ENCODE peak calls at places on chromosomes 4 and X, in six cellular contexts. L, U, V, G, T and X are unnamed samples.

GRCh38 chrX:71941145-71941544 is 30.5 kb downstream of the NHSL2 start:
- DNase-seq in G (no peak), V (no peak), T (no peak), L (no peak), U (no peak), X (no peak)

GRCh38 chr4:182775075-182775474 is 142.1 kb downstream of the DCTD start:
- DNase-seq in V (no peak), U (no peak), T (no peak), L (no peak), G (no peak), X (no peak)

GRCh38 chr4:189022441-189023035 is 883.3 kb downstream of the TRIML1 start:
- DNase-seq in L (no peak), T (no peak), V (no peak), G (no peak), U (no peak), X (peak)

GRCh38 chr4:6647582-6648230 is 7.2 kb downstream of the MRFAP1 start:
- DNase-seq in L (no peak), T (no peak), U (no peak), G (no peak), V (no peak), X (no peak)

GRCh38 chr4:79211490-79211889 is 114.4 kb downstream of the NAA11 start:
- DNase-seq in T (no peak), L (no peak), G (no peak), V (no peak), U (no peak), X (no peak)

GRCh38 chr4:176063718-176064117 is 1.9 kb upstream of the WDR17 start:
- DNase-seq in U (no peak), T (no peak), G (no peak), L (no peak), V (no peak), X (no peak)

GRCh38 chr4:175536852-175537453 is 275.1 kb downstream of the GPM6A start:
- DNase-seq in T (no peak), L (no peak), U (no peak), V (no peak), G (peak), X (peak)

GRCh38 chr4:185082549-185082948 is 60.5 kb upstream of the SLC25A4 start:
- DNase-seq in U (no peak), G (no peak), T (no peak), V (no peak), L (no peak), X (no peak)

GRCh38 chrX:124256209-124256608 is 76.3 kb upstream of the TEX13D start:
- DNase-seq in U (no peak), V (no peak), G (peak), T (no peak), L (no peak), X (peak)

GRCh38 chr4:65599335-65599734 is 71.0 kb downstream of the EPHA5 start:
- DNase-seq in G (peak), U (no peak), V (no peak), T (no peak), L (no peak), X (peak)

GRCh38 chr4:177369372-177369771 is 59.7 kb downstream of the NEIL3 start:
- DNase-seq in G (peak), V (no peak), L (no peak), T (no peak), U (no peak), X (peak)

GRCh38 chr4:89752932-89753598 is 83.9 kb downstream of the SNCA start:
- DNase-seq in G (peak), L (no peak), U (no peak), T (no peak), V (no peak), X (peak)

DNA sequence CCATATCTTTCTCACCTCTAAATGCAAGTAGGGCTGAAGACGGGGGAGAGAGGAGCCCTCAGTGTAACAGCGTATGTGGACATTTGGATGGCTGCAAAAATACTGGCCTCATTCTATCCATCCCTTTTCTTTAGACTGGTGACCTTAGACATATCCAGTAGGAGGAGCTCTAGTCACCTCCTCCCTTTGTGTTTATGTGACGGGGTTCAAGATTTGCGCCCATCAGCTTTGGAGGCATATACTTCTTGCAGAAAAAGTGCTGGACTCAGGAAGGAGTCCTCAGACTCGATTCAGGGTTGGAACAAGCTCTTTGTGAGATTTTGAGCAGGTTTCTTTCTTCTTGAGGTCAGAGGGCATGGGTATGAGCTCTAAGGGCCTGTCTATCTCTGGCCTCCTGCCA is 86.2 kb downstream of the MAMLD1 start:
- DNase-seq in V (no peak), L (no peak), G (no peak), T (no peak), U (no peak), X (no peak)
- TF ChIP-seq CTCF in V (no peak), L (no peak), G (no peak), T (no peak), U (peak), X (peak)

DNA sequence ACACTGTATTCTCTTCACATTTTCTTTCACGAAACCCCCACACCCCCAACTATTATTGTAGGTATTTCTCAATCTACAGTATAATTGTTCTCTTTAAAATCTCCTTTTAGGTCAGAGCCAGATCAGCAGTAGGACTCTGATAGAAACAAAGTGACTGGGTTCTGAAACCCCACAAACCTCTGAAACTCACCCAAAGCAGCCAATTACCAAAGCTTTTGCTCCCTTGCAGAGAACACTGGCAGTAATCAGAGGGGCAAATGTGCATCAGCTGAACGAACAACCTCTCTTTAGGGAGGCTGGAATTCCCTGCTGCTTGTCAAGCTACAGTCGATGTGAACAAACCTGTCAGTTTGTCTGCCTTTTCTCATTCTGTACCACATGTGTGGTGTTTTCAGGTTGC is 395.8 kb downstream of the GPAT3 start:
- DNase-seq in V (no peak), T (no peak), L (no peak), U (no peak), G (no peak), X (no peak)
- H3K4me3 ChIP-seq in V (no peak), T (no peak), L (no peak), U (no peak), G (no peak), X (no peak)

GRCh38 chrX:43349363-43349762 is 306.7 kb upstream of the MAOA start:
- DNase-seq in U (peak), V (no peak), L (no peak), G (peak), T (no peak), X (peak)
- TF ChIP-seq CTCF in U (peak), V (peak), L (peak), G (peak), T (peak), X (peak)

GRCh38 chrX:130694983-130695382 is 208.0 kb downstream of the ENOX2 start:
- DNase-seq in G (no peak), V (no peak), U (no peak), T (no peak), L (no peak), X (no peak)
- H3K4me3 ChIP-seq in G (no peak), V (no peak), U (no peak), T (no peak), L (no peak), X (no peak)